ENCODE peak calls at places on chromosomes 12 and 14, in eight cellular contexts. One of them, this sample, is unnamed.

GRCh38 chr12:130711751-130712150 is 4.3 kb downstream of the RIMBP2 start:
- DNase-seq in pancreas: no peak
- DNase-seq in M059J: no peak
- DNase-seq in stimulated activated CD8-positive, alpha-beta memory T cell treated with anti-CD3 and anti-CD28 coated beads, Interleukin-7, amount 100 ng/mL, for 48 hours: no peak
- DNase-seq in osteocyte: no peak
- DNase-seq in NCI-H1417: peak
- DNase-seq in neural crest cell: no peak
- DNase-seq in Calu3: no peak
- DNase-seq in this sample: no peak

GRCh38 chr14:61644834-61645233 is 50.5 kb upstream of the HIF1A start:
- DNase-seq in pancreas: no peak
- DNase-seq in M059J: no peak
- DNase-seq in stimulated activated CD8-positive, alpha-beta memory T cell treated with anti-CD3 and anti-CD28 coated beads, Interleukin-7, amount 100 ng/mL, for 48 hours: no peak
- DNase-seq in osteocyte: no peak
- DNase-seq in NCI-H1417: peak
- DNase-seq in neural crest cell: no peak
- DNase-seq in Calu3: no peak
- DNase-seq in this sample: no peak

GRCh38 chr14:75113932-75114539 is 12.8 kb downstream of the NEK9 start:
- DNase-seq in pancreas: no peak
- DNase-seq in M059J: no peak
- DNase-seq in stimulated activated CD8-positive, alpha-beta memory T cell treated with anti-CD3 and anti-CD28 coated beads, Interleukin-7, amount 100 ng/mL, for 48 hours: no peak
- DNase-seq in osteocyte: no peak
- DNase-seq in NCI-H1417: no peak
- DNase-seq in neural crest cell: no peak
- DNase-seq in Calu3: no peak
- DNase-seq in this sample: no peak

GRCh38 chr14:104250175-104250574 is 111.8 kb downstream of the KIF26A start:
- DNase-seq in pancreas: no peak
- DNase-seq in M059J: no peak
- DNase-seq in stimulated activated CD8-positive, alpha-beta memory T cell treated with anti-CD3 and anti-CD28 coated beads, Interleukin-7, amount 100 ng/mL, for 48 hours: no peak
- DNase-seq in osteocyte: no peak
- DNase-seq in NCI-H1417: no peak
- DNase-seq in neural crest cell: no peak
- DNase-seq in Calu3: no peak
- DNase-seq in this sample: no peak

GRCh38 chr12:6540181-6540877 is 6.0 kb downstream of the GAPDH start:
- DNase-seq in pancreas: no peak
- DNase-seq in M059J: peak
- DNase-seq in stimulated activated CD8-positive, alpha-beta memory T cell treated with anti-CD3 and anti-CD28 coated beads, Interleukin-7, amount 100 ng/mL, for 48 hours: no peak
- DNase-seq in osteocyte: peak
- DNase-seq in NCI-H1417: peak
- DNase-seq in neural crest cell: peak
- DNase-seq in Calu3: peak
- DNase-seq in this sample: peak

GRCh38 chr12:68613209-68613904 is 2.7 kb downstream of the RAP1B start:
- DNase-seq in pancreas: no peak
- DNase-seq in M059J: no peak
- DNase-seq in stimulated activated CD8-positive, alpha-beta memory T cell treated with anti-CD3 and anti-CD28 coated beads, Interleukin-7, amount 100 ng/mL, for 48 hours: peak
- DNase-seq in osteocyte: no peak
- DNase-seq in NCI-H1417: no peak
- DNase-seq in neural crest cell: no peak
- DNase-seq in Calu3: no peak
- DNase-seq in this sample: no peak

GRCh38 chr14:94888108-94888507 is 118.2 kb upstream of the GSC start:
- DNase-seq in pancreas: peak
- DNase-seq in M059J: no peak
- DNase-seq in stimulated activated CD8-positive, alpha-beta memory T cell treated with anti-CD3 and anti-CD28 coated beads, Interleukin-7, amount 100 ng/mL, for 48 hours: no peak
- DNase-seq in osteocyte: no peak
- DNase-seq in NCI-H1417: peak
- DNase-seq in neural crest cell: no peak
- DNase-seq in Calu3: no peak
- DNase-seq in this sample: no peak

GRCh38 chr14:104968153-104968527 is 10.0 kb downstream of the AHNAK2 start:
- DNase-seq in pancreas: no peak
- DNase-seq in M059J: no peak
- DNase-seq in stimulated activated CD8-positive, alpha-beta memory T cell treated with anti-CD3 and anti-CD28 coated beads, Interleukin-7, amount 100 ng/mL, for 48 hours: no peak
- DNase-seq in osteocyte: no peak
- DNase-seq in NCI-H1417: no peak
- DNase-seq in neural crest cell: no peak
- DNase-seq in Calu3: peak
- DNase-seq in this sample: peak

GRCh38 chr12:55847603-55848329 is 5.0 kb upstream of the MMP19 start:
- DNase-seq in pancreas: peak
- DNase-seq in M059J: peak
- DNase-seq in stimulated activated CD8-positive, alpha-beta memory T cell treated with anti-CD3 and anti-CD28 coated beads, Interleukin-7, amount 100 ng/mL, for 48 hours: peak
- DNase-seq in osteocyte: peak
- DNase-seq in NCI-H1417: no peak
- DNase-seq in neural crest cell: no peak
- DNase-seq in Calu3: no peak
- DNase-seq in this sample: peak

GRCh38 chr12:103929909-103930786 is at the start of gene HSP90B1:
- DNase-seq in pancreas: peak
- DNase-seq in M059J: peak
- DNase-seq in stimulated activated CD8-positive, alpha-beta memory T cell treated with anti-CD3 and anti-CD28 coated beads, Interleukin-7, amount 100 ng/mL, for 48 hours: peak
- DNase-seq in osteocyte: peak
- DNase-seq in NCI-H1417: peak
- DNase-seq in neural crest cell: peak
- DNase-seq in Calu3: peak
- DNase-seq in this sample: peak

GRCh38 chr12:42789808-42790760 is 200.5 kb upstream of the PRICKLE1 start:
- DNase-seq in pancreas: no peak
- DNase-seq in M059J: no peak
- DNase-seq in stimulated activated CD8-positive, alpha-beta memory T cell treated with anti-CD3 and anti-CD28 coated beads, Interleukin-7, amount 100 ng/mL, for 48 hours: no peak
- DNase-seq in osteocyte: no peak
- DNase-seq in NCI-H1417: no peak
- DNase-seq in neural crest cell: no peak
- DNase-seq in Calu3: no peak
- DNase-seq in this sample: peak

GRCh38 chr14:102849522-102850379 is 72.5 kb downstream of the TRAF3 start:
- DNase-seq in pancreas: no peak
- DNase-seq in M059J: peak
- DNase-seq in stimulated activated CD8-positive, alpha-beta memory T cell treated with anti-CD3 and anti-CD28 coated beads, Interleukin-7, amount 100 ng/mL, for 48 hours: no peak
- DNase-seq in osteocyte: no peak
- DNase-seq in NCI-H1417: peak
- DNase-seq in neural crest cell: no peak
- DNase-seq in Calu3: no peak
- DNase-seq in this sample: peak

GRCh38 chr12:71321531-71321930 is 118.1 kb upstream of the LGR5 start:
- DNase-seq in pancreas: no peak
- DNase-seq in M059J: no peak
- DNase-seq in stimulated activated CD8-positive, alpha-beta memory T cell treated with anti-CD3 and anti-CD28 coated beads, Interleukin-7, amount 100 ng/mL, for 48 hours: no peak
- DNase-seq in osteocyte: no peak
- DNase-seq in NCI-H1417: no peak
- DNase-seq in neural crest cell: no peak
- DNase-seq in Calu3: no peak
- DNase-seq in this sample: no peak

GRCh38 chr12:120972870-120973543 is 5.3 kb upstream of the HNF1A start:
- DNase-seq in pancreas: no peak
- DNase-seq in M059J: peak
- DNase-seq in stimulated activated CD8-positive, alpha-beta memory T cell treated with anti-CD3 and anti-CD28 coated beads, Interleukin-7, amount 100 ng/mL, for 48 hours: no peak
- DNase-seq in osteocyte: no peak
- DNase-seq in NCI-H1417: peak
- DNase-seq in neural crest cell: peak
- DNase-seq in Calu3: no peak
- DNase-seq in this sample: peak

GRCh38 chr14:89053303-89053702 is 228.9 kb downstream of the TTC8 start:
- DNase-seq in pancreas: no peak
- DNase-seq in M059J: no peak
- DNase-seq in stimulated activated CD8-positive, alpha-beta memory T cell treated with anti-CD3 and anti-CD28 coated beads, Interleukin-7, amount 100 ng/mL, for 48 hours: no peak
- DNase-seq in osteocyte: no peak
- DNase-seq in NCI-H1417: no peak
- DNase-seq in neural crest cell: no peak
- DNase-seq in Calu3: no peak
- DNase-seq in this sample: no peak

GRCh38 chr12:115618105-115618504 is 659.4 kb downstream of the MED13L start:
- DNase-seq in pancreas: no peak
- DNase-seq in M059J: no peak
- DNase-seq in stimulated activated CD8-positive, alpha-beta memory T cell treated with anti-CD3 and anti-CD28 coated beads, Interleukin-7, amount 100 ng/mL, for 48 hours: no peak
- DNase-seq in osteocyte: no peak
- DNase-seq in NCI-H1417: no peak
- DNase-seq in neural crest cell: no peak
- DNase-seq in Calu3: no peak
- DNase-seq in this sample: no peak

GRCh38 chr14:68146812-68147211 is 327.2 kb downstream of the RAD51B start:
- DNase-seq in pancreas: no peak
- DNase-seq in M059J: peak
- DNase-seq in stimulated activated CD8-positive, alpha-beta memory T cell treated with anti-CD3 and anti-CD28 coated beads, Interleukin-7, amount 100 ng/mL, for 48 hours: no peak
- DNase-seq in osteocyte: no peak
- DNase-seq in NCI-H1417: no peak
- DNase-seq in neural crest cell: no peak
- DNase-seq in Calu3: peak
- DNase-seq in this sample: peak

GRCh38 chr12:50222275-50222783 is 55.2 kb upstream of the CERS5 start:
- DNase-seq in pancreas: no peak
- DNase-seq in M059J: peak
- DNase-seq in stimulated activated CD8-positive, alpha-beta memory T cell treated with anti-CD3 and anti-CD28 coated beads, Interleukin-7, amount 100 ng/mL, for 48 hours: no peak
- DNase-seq in osteocyte: peak
- DNase-seq in NCI-H1417: peak
- DNase-seq in neural crest cell: peak
- DNase-seq in Calu3: no peak
- DNase-seq in this sample: peak

GRCh38 chr12:71737204-71737603 is 17.5 kb upstream of the RAB21 start:
- DNase-seq in pancreas: no peak
- DNase-seq in M059J: no peak
- DNase-seq in stimulated activated CD8-positive, alpha-beta memory T cell treated with anti-CD3 and anti-CD28 coated beads, Interleukin-7, amount 100 ng/mL, for 48 hours: no peak
- DNase-seq in osteocyte: no peak
- DNase-seq in NCI-H1417: no peak
- DNase-seq in neural crest cell: no peak
- DNase-seq in Calu3: no peak
- DNase-seq in this sample: no peak

This sample was measured in mesenchymal stem cell.